ENCODE peak calls at places on chromosomes 13 and 19, in four cellular contexts. E is mesothelial cell of epicardium, H is thyroid gland, Y is DND-41. Z is an unnamed sample.

GRCh38 chr13:102817907-102818306 is 19.0 kb downstream of the BIVM start:
- DNase-seq in H (no peak), E (no peak), Y (no peak), Z (no peak)

GRCh38 chr19:17307876-17308377 is 1.4 kb upstream of the DDA1 start:
- DNase-seq in H (no peak), Y (no peak), E (no peak), Z (no peak)

GRCh38 chr19:887072-887471 is 5.9 kb downstream of the MED16 start:
- DNase-seq in H (no peak), E (no peak), Y (no peak), Z (peak; percentile 34)

GRCh38 chr19:57241181-57241580 is 749 bp downstream of the ZNF805 start:
- DNase-seq in E (no peak), Y (no peak), H (no peak), Z (peak; percentile 6)

GRCh38 chr13:41075034-41075433 is 13.7 kb downstream of the WBP4 start:
- DNase-seq in H (no peak), E (no peak), Y (no peak), Z (peak; percentile 40)

GRCh38 chr19:50777830-50778303 is 7.6 kb downstream of the GPR32 start:
- DNase-seq in E (no peak), Y (peak; percentile 69), H (no peak), Z (no peak)

GRCh38 chr13:80591978-80592377 is 251.1 kb upstream of the SPRY2 start:
- DNase-seq in H (no peak), Y (no peak), E (no peak), Z (no peak)

GRCh38 chr13:42113478-42113877 is 65.0 kb downstream of the DGKH start:
- DNase-seq in H (no peak), Y (no peak), E (no peak), Z (no peak)

GRCh38 chr13:69720278-69720983 is 387.2 kb upstream of the ATXN8OS start:
- DNase-seq in H (no peak), E (no peak), Y (no peak), Z (no peak)

GRCh38 chr19:14107581-14108461 is 9.7 kb downstream of the PRKACA start:
- DNase-seq in E (no peak), H (no peak), Y (no peak), Z (no peak)

GRCh38 chr13:111503376-111503775 is 182.9 kb downstream of the TEX29 start:
- DNase-seq in Y (no peak), E (no peak), H (no peak), Z (no peak)

GRCh38 chr19:2136796-2137195 is 14.6 kb downstream of the AP3D1 start:
- DNase-seq in Y (no peak), E (peak; percentile 18), H (no peak), Z (no peak)

GRCh38 chr13:85825454-85825853 is 26.2 kb upstream of the SLITRK6 start:
- DNase-seq in E (no peak), Y (no peak), H (no peak), Z (no peak)

GRCh38 chr13:85833938-85834337 is 34.7 kb upstream of the SLITRK6 start:
- DNase-seq in H (no peak), Y (no peak), E (no peak), Z (no peak)

DNA sequence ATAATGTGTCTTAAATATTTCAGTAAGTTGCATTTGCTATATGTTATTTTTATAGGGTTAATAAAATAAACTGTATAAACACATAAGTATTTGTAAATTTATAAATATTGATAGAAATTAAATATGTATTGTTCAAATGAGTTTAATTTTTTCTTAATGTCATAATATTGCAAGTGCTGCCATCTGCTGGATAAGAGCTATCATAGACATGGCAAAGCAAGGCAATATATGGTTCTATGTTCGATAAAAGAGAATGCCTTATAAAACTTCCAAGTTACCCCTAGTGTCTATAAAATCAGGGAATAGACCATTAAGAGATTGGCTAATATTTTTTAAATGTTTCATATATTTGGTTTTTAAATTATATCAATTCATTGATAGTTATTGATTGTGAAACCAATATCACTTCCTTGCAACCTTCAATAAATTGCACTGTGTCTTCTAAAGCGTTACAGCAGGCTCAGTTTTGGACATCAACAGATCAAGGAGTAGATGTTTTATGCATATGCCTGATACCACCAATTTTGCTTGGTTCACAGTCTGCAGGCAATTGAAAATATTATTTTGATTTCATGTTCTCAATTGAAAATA is 29.0 kb upstream of the SLITRK6 start:
- DNase-seq in Y (no peak), H (no peak), E (no peak), Z (no peak)
- TF ChIP-seq CTCF in Y (peak; percentile 66), H (peak; percentile 26), E (peak; percentile 68), Z (peak; percentile 62)

DNA sequence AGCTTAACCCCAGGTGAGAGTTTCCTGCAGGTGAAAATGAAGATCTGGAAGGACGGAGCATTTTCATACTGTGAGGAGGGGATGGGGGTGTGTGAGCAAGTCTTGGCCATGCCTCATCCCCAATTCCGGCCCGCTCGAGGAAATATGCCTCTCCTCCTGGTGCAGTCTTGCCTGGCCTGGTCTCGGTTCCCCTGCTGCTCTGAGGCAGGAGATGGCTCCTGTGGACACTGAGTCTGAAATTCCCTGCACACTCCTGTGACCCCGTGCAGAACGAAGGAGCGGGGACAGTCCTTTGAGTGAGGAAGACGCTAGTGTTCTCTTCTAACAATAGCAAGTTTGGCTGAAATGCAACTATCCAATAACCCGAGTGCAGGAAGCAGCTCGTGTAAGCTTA is 329 bp upstream of the ZNF439 start:
- DNase-seq in Y (no peak), E (no peak), H (no peak), Z (no peak)
- TF ChIP-seq CTCF in Y (no peak), E (no peak), H (no peak), Z (no peak)

DNA sequence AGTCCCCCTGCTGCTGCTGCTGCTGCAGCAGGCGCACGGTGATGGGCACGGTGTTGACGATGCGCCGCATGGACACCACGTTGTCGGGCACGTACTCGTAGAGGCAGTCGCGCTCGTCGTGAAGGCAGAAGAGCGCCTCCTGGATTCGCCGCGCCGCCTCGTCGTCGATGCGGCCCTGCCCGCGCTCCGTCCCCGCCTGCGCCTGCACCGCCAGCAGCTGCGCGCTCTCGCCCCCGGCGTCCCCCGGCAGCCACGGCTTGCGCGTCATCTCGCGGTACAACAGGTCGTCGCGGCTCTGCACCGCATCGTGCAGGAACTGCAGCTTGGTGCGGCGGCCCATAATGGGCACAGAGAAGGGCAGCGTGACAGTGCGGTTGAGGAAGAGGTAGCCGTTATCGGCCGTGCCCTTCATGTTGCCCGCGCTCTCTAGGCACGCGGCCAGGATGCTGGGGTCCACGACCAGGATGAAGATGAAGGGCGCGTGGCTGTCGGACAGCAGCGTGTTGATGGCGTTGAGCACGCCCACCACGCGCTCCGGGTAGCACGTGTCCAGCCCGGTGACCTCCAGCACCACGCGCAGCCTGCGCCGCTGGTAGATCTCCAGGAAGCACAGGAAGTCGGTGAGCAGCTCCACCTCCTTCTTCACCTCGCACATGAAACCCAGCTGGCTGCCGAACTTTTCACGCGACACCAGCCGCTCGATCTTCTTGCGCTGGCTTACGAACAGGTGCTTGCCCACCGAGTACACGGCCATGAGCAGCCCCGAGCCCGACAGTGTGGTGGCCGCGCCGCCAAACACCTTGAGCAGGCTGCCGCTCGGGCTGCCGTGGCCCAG is 8.1 kb downstream of the NKPD1 start:
- DNase-seq in E (no peak), H (peak; percentile 68), Y (no peak), Z (peak; percentile 71)
- TF ChIP-seq CTCF in E (no peak), H (no peak), Y (no peak), Z (no peak)

GRCh38 chr13:91304740-91305139 is 42.7 kb upstream of the MIR17HG start:
- DNase-seq in E (no peak), H (no peak), Y (no peak), Z (no peak)

GRCh38 chr13:91311491-91311890 is 36.0 kb upstream of the MIR17HG start:
- DNase-seq in H (no peak), Y (no peak), E (no peak), Z (no peak)

GRCh38 chr13:91307887-91308286 is 39.6 kb upstream of the MIR17HG start:
- DNase-seq in Y (no peak), H (no peak), E (no peak), Z (no peak)

GRCh38 chr13:91305652-91306051 is 41.8 kb upstream of the MIR17HG start:
- DNase-seq in E (no peak), Y (no peak), H (no peak), Z (no peak)

GRCh38 chr13:91308299-91308698 is 39.2 kb upstream of the MIR17HG start:
- DNase-seq in H (no peak), E (no peak), Y (no peak), Z (no peak)
- TF ChIP-seq CTCF in H (no peak), E (no peak), Y (peak; percentile 38), Z (peak; percentile 7)

DNA sequence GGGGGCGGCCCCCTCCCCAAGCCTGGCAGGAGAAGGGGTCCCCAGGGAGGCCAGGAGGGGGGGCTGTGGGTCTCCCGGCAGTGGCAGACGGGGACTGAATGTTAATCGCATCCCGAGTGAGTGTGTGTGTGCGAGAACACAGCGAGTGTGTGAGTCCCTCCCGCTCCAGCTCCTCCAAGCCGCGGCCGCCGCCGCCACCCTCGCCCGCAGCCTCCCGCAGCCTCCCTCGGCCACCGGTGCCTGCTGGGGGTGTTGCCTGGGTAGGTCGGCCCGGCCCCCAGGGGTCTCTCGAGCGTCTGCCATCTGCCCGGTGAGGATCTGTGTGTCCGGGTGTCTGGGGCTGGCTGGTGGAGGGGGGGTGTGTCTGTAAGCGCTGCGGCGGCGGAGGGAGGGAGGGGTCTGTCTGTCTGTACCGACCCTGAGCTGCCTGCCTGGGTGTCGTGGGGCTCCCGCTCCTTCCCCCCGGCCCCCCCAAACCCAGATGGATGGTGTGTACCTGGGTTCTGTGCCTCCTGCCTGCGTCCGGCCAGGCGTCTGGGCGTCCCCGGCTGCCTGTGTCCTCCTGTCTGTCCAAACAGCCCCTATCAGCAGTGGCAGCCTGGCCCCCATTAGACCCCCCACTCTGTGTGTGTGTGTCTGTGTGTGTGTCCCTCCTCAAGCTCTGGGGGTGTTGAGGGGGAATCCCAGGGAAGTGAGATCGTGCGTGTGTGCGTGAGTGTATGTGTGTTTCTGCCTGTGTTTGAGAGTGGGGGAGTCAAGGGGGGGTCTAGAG is at the start of gene GRIN2D:
- DNase-seq in Y (peak; percentile 30), H (no peak), E (no peak), Z (peak; percentile 41)
- TF ChIP-seq CTCF in Y (no peak), H (no peak), E (no peak), Z (no peak)

GRCh38 chr13:65926750-65927171 is 1303.4 kb downstream of the PCDH9 start:
- DNase-seq in Y (peak; percentile 12), H (peak; percentile 9), E (no peak), Z (no peak)
- TF ChIP-seq CTCF in Y (peak; percentile 41), H (no peak), E (no peak), Z (no peak)

GRCh38 chr19:45862271-45862563 is 730 bp downstream of the SYMPK start:
- DNase-seq in Y (no peak), H (no peak), E (no peak), Z (no peak)
- TF ChIP-seq CTCF in Y (peak; percentile 3), H (no peak), E (no peak), Z (no peak)

GRCh38 chr19:38478273-38478971 is 44.9 kb downstream of the RYR1 start:
- DNase-seq in E (no peak), Y (peak; percentile 13), H (no peak), Z (peak; percentile 30)
- TF ChIP-seq CTCF in E (no peak), Y (peak; percentile 49), H (no peak), Z (no peak)